ENCODE peak calls at places on chromosome 17, in four cellular contexts. U is GM12878, L is HepG2, T is H1. A is an unnamed sample.

GRCh38 chr17:61325382-61326073 is 74.1 kb upstream of the TBX2 start:
- DNase-seq in U (no peak), L (no peak), T (no peak), A (no peak)

GRCh38 chr17:29100296-29100695 is 57.4 kb downstream of the PIPOX start:
- DNase-seq in U (no peak), L (no peak), T (no peak), A (no peak)

GRCh38 chr17:42118545-42118944 is 2.6 kb downstream of the KAT2A start:
- DNase-seq in U (no peak), L (peak; percentile 52), T (peak; percentile 66), A (no peak)

GRCh38 chr17:49031965-49032928 is 35.1 kb downstream of the IGF2BP1 start:
- DNase-seq in U (peak; percentile 16), L (peak; percentile 86), T (peak; percentile 60), A (peak; percentile 76)

GRCh38 chr17:42378597-42379594 is 9.3 kb downstream of the STAT3 start:
- DNase-seq in U (peak; percentile 41), L (no peak), T (no peak), A (no peak)

GRCh38 chr17:50924300-50924699 is 58.1 kb upstream of the TOB1 start:
- DNase-seq in U (no peak), L (no peak), T (no peak), A (no peak)

GRCh38 chr17:81867123-81867951 is 3.8 kb downstream of the ARHGDIA start:
- DNase-seq in U (no peak), L (peak; percentile 50), T (peak; percentile 64), A (no peak)

GRCh38 chr17:1036171-1036844 is 39.4 kb downstream of the TIMM22 start:
- DNase-seq in U (no peak), L (no peak), T (no peak), A (no peak)

GRCh38 chr17:382644-383533 is 30.3 kb upstream of the RPH3AL start:
- DNase-seq in U (no peak), L (peak; percentile 65), T (peak; percentile 81), A (peak; percentile 76)

GRCh38 chr17:78709119-78709681 is 72.9 kb downstream of the CYTH1 start:
- DNase-seq in U (no peak), L (no peak), T (no peak), A (no peak)

GRCh38 chr17:42761638-42762037 is 611 bp downstream of the RAMP2 start:
- DNase-seq in U (no peak), L (no peak), T (no peak), A (no peak)

GRCh38 chr17:33459078-33459940 is 166.2 kb upstream of the ASIC2 start:
- DNase-seq in U (peak; percentile 44), L (no peak), T (no peak), A (no peak)

GRCh38 chr17:79401704-79402075 is 209.2 kb downstream of the RBFOX3 start:
- DNase-seq in U (no peak), L (no peak), T (no peak), A (no peak)

GRCh38 chr17:46003907-46004748 is 5.1 kb downstream of the STH start:
- DNase-seq in U (no peak), L (peak; percentile 90), T (no peak), A (no peak)

GRCh38 chr17:61520897-61521296 is 68.7 kb downstream of the TBX4 start:
- DNase-seq in U (no peak), L (no peak), T (no peak), A (no peak)

GRCh38 chr17:45861185-45861584 is 16.5 kb downstream of the SPPL2C start:
- DNase-seq in U (no peak), L (no peak), T (no peak), A (no peak)

GRCh38 chr17:50845260-50846147 is 10.1 kb downstream of the WFIKKN2 start:
- DNase-seq in U (no peak), L (no peak), T (no peak), A (no peak)

GRCh38 chr17:8489841-8490240 is 54.2 kb downstream of the NDEL1 start:
- DNase-seq in U (no peak), L (no peak), T (no peak), A (no peak)

GRCh38 chr17:46158323-46159296 is 34.6 kb downstream of the KANSL1 start:
- DNase-seq in U (no peak), L (no peak), T (no peak), A (no peak)

GRCh38 chr17:70905796-70906195 is 736.5 kb downstream of the KCNJ2 start:
- DNase-seq in U (no peak), L (no peak), T (no peak), A (no peak)

GRCh38 chr17:67011527-67012175 is 32.7 kb upstream of the CACNG1 start:
- DNase-seq in U (no peak), L (no peak), T (no peak), A (no peak)

GRCh38 chr17:28953444-28954118 is 2.3 kb upstream of the PHF12 start:
- DNase-seq in U (no peak), L (peak; percentile 41), T (peak; percentile 92), A (no peak)

GRCh38 chr17:3639981-3640596 is 3.5 kb downstream of the CTNS start:
- DNase-seq in U (no peak), L (no peak), T (no peak), A (no peak)

GRCh38 chr17:46742539-46743270 is 75.8 kb downstream of the WNT3 start:
- DNase-seq in U (no peak), L (no peak), T (no peak), A (no peak)

GRCh38 chr17:4492762-4493561 is 5.7 kb upstream of the SPNS2 start:
- DNase-seq in U (no peak), L (peak; percentile 61), T (peak; percentile 91), A (peak; percentile 67)

GRCh38 chr17:3989156-3989886 is 25.1 kb upstream of the ATP2A3 start:
- DNase-seq in U (no peak), L (no peak), T (no peak), A (no peak)

GRCh38 chr17:1485311-1485747 is 7.2 kb downstream of the MYO1C start:
- DNase-seq in U (no peak), L (peak; percentile 12), T (no peak), A (no peak)

GRCh38 chr17:41937970-41938851 is 7.8 kb downstream of the ODAD4 start:
- DNase-seq in U (no peak), L (no peak), T (no peak), A (no peak)

GRCh38 chr17:5055543-5055942 is 20.3 kb upstream of the SLC52A1 start:
- DNase-seq in U (no peak), L (peak; percentile 34), T (no peak), A (no peak)

GRCh38 chr17:63189930-63190329 is 223.9 kb downstream of the TANC2 start:
- DNase-seq in U (no peak), L (no peak), T (no peak), A (no peak)

GRCh38 chr17:63189082-63189481 is 223.0 kb downstream of the TANC2 start:
- DNase-seq in U (no peak), L (no peak), T (no peak), A (no peak)

GRCh38 chr17:63181856-63182255 is 215.8 kb downstream of the TANC2 start:
- DNase-seq in U (no peak), L (no peak), T (no peak), A (no peak)

GRCh38 chr17:63190821-63191220 is 224.8 kb downstream of the TANC2 start:
- DNase-seq in U (no peak), L (no peak), T (no peak), A (no peak)

GRCh38 chr17:63185420-63185819 is 219.4 kb downstream of the TANC2 start:
- DNase-seq in U (no peak), L (no peak), T (no peak), A (no peak)
- TF ChIP-seq SUZ12 in U (no peak), L (no peak), T (no peak), A (no peak)

DNA sequence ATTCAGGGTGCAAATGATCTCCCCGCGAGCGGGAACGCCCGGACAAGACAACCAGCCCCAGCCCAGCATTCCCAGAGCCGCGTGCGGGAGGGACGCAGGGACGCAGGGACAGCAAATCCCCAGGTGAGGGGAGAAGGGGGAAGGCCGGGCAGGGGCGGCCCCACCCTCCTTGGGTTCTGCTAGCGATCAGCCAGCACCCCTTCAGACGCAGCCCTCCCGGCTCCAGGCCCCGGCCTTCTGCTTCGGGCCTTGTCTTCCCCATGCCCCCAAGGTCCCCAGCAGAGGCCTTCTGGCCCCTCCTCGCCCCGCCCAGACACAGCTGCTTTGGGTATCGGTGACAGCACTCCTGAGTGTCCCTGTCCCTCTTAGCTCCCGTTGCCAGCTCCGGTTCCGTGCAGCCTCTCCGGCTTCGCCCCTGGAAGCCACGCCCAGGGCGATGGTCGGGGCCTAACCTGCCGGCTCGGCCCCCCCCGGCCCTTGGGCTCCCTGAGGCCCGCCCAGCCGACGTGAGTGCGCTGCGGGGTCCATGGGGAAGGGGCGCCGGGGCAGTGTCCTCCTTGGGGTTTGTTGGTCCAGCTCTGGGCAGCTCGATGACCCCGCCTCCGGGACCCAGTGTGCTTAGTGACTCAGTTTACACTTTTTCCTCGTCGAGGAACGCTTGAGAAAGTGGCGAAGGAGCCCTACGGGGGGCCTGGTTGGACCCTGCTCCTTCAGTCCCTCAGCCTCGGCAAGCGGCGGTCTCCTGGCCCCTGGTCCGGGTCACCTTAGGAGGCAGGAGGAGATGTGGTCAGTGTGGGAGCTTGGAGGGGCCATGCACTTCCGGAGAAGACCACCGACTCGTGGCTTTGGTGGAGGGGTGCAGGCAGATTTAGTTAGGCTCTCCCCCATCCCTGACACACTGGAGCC is 50.5 kb upstream of the AMZ2 start:
- DNase-seq in U (no peak), L (no peak), T (peak; percentile 75), A (no peak)
- H3K36me3 ChIP-seq in U (no peaks in the 10 kb centered on the region), L (no peaks in the 10 kb centered on the region), T (no peaks in the 10 kb centered on the region), A (no peaks in the 10 kb centered on the region)

DNA sequence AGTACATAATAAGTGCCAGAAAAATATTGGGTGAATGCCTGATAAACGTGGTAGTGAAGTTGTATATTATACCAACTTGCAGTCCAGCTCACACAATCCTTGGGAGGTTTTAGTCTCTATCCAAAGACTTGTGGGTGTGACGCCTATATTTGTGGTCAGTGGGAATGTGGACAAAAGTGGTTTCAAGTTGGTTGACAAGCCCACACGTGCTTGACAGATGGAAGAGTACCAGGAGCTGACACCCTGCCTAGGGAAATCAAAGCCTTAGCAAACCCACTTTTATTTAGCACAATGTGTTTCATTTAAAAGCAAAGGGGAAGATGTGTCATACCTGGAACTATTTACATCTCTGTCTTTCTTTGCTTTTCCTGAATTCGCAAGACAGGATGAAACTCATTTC is 79.0 kb downstream of the CA10 start:
- DNase-seq in U (no peak), L (no peak), T (no peak), A (no peak)
- TF ChIP-seq SUZ12 in U (no peak), L (no peak), T (no peak), A (no peak)

GRCh38 chr17:77210331-77210730 is 69.6 kb downstream of the SEC14L1 start:
- DNase-seq in U (no peak), L (no peak), T (no peak), A (no peak)

GRCh38 chr17:77212081-77212832 is 71.5 kb downstream of the SEC14L1 start:
- DNase-seq in U (peak; percentile 77), L (no peak), T (no peak), A (no peak)

GRCh38 chr17:77210946-77211541 is 70.3 kb downstream of the SEC14L1 start:
- DNase-seq in U (no peak), L (no peak), T (no peak), A (no peak)

GRCh38 chr17:77212833-77213777 is 72.3 kb downstream of the SEC14L1 start:
- DNase-seq in U (no peak), L (no peak), T (no peak), A (no peak)

DNA sequence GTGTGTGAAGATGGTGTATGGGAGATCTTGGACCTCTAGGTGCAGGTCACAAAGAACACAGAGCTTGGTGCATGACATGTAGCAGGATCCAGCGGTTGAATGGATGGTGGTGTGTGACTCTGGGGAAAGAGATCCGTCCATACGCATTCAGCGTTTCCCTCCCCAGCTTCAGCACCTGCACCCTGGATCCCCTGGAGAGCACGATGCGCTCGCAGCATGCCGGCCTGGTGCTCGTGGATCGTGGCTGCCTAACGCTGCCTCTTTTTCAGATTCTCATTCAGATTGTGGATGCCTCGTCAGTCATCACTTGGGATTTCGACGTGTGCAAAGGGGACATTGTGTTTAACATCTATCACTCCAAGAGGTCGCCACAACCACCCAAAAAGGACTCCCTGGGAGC is 70.9 kb downstream of the SEC14L1 start:
- DNase-seq in U (no peak), L (no peak), T (no peak), A (no peak)
- H3K36me3 ChIP-seq in U (peaks cover 53% of the 10 kb centered on the region), L (peaks cover 74% of the 10 kb centered on the region), T (peaks cover 51% of the 10 kb centered on the region), A (peaks cover 90% of the 10 kb centered on the region)

A was measured in NT2/D1.